ENCODE peak calls at places on chromosome 13, in eight cellular contexts. P is right atrium auricular region, N is tibial artery, B is psoas muscle, A is heart right ventricle, Q is keratinocyte, H is ovary, D is vagina. S is an unnamed sample.

GRCh38 chr13:101979825-101980224 is 422.0 kb downstream of the FGF14 start:
- DNase-seq in B (no peak), D (no peak), H (no peak), P (no peak), Q (no peak), N (no peak), A (no peak), S (no peak)

GRCh38 chr13:19182536-19182935 is 912 bp upstream of the TUBA3C start:
- DNase-seq in H (no peak), N (no peak), A (no peak), Q (no peak), P (peak), B (no peak), D (no peak), S (peak)

GRCh38 chr13:112748947-112749346 is 59.1 kb downstream of the ATP11A start:
- DNase-seq in D (no peak), P (peak), B (peak), H (no peak), N (peak), A (no peak), Q (no peak), S (no peak)

GRCh38 chr13:20702945-20703784 is at the start of gene IL17D:
- DNase-seq in A (no peak), P (no peak), H (peak), B (peak), D (no peak), Q (no peak), N (no peak), S (no peak)

GRCh38 chr13:101703081-101703480 is 250.6 kb downstream of the ITGBL1 start:
- DNase-seq in D (no peak), A (no peak), Q (no peak), H (no peak), B (no peak), P (no peak), N (no peak), S (no peak)

GRCh38 chr13:97577026-97577425 is 143.1 kb downstream of the RAP2A start:
- DNase-seq in Q (no peak), H (no peak), B (no peak), D (no peak), A (no peak), N (no peak), P (no peak), S (no peak)

GRCh38 chr13:102141625-102142472 is 260.0 kb downstream of the FGF14 start:
- DNase-seq in N (no peak), H (no peak), P (no peak), Q (no peak), B (no peak), D (no peak), A (no peak), S (no peak)

GRCh38 chr13:104823071-104823470 is 1712.4 kb downstream of the EFNB2 start:
- DNase-seq in D (no peak), P (no peak), A (no peak), N (no peak), B (no peak), H (no peak), Q (no peak), S (no peak)

GRCh38 chr13:73966331-73966730 is 167.9 kb downstream of the KLF12 start:
- DNase-seq in A (peak), Q (no peak), P (no peak), B (no peak), D (no peak), H (no peak), N (no peak), S (no peak)

GRCh38 chr13:26050568-26051230 is 1.1 kb downstream of the SHISA2 start:
- DNase-seq in Q (no peak), P (no peak), H (no peak), D (peak), A (no peak), B (peak), N (no peak), S (no peak)

GRCh38 chr13:39602614-39603366 is at the start of gene LHFPL6:
- DNase-seq in B (peak), H (peak), D (no peak), Q (no peak), P (peak), N (peak), A (peak), S (peak)

GRCh38 chr13:113053376-113053775 is 52.2 kb upstream of the F7 start:
- DNase-seq in A (no peak), N (no peak), B (peak), H (peak), D (no peak), Q (no peak), P (no peak), S (no peak)

GRCh38 chr13:28451482-28452217 is 43.3 kb downstream of the FLT1 start:
- DNase-seq in P (no peak), H (no peak), N (peak), D (no peak), Q (no peak), A (no peak), B (peak), S (no peak)

GRCh38 chr13:45863716-45864590 is 12.4 kb upstream of the SIAH3 start:
- DNase-seq in P (no peak), B (no peak), H (no peak), Q (no peak), D (no peak), A (no peak), N (no peak), S (no peak)

GRCh38 chr13:91154553-91154952 is 192.9 kb upstream of the MIR17HG start:
- DNase-seq in Q (no peak), H (no peak), B (no peak), D (no peak), N (no peak), P (no peak), A (no peak), S (no peak)

GRCh38 chr13:34030782-34031181 is 212.8 kb downstream of the RFC3 start:
- DNase-seq in N (no peak), Q (no peak), D (no peak), B (no peak), P (no peak), H (no peak), A (no peak), S (no peak)

GRCh38 chr13:111629457-111629856 is 309.0 kb downstream of the TEX29 start:
- DNase-seq in N (no peak), B (no peak), D (peak), H (no peak), A (no peak), P (peak), Q (no peak), S (no peak)

GRCh38 chr13:91450913-91451312 is 52.5 kb downstream of the GPC5 start:
- DNase-seq in Q (no peak), B (no peak), A (no peak), D (no peak), H (no peak), N (no peak), P (no peak), S (no peak)

DNA sequence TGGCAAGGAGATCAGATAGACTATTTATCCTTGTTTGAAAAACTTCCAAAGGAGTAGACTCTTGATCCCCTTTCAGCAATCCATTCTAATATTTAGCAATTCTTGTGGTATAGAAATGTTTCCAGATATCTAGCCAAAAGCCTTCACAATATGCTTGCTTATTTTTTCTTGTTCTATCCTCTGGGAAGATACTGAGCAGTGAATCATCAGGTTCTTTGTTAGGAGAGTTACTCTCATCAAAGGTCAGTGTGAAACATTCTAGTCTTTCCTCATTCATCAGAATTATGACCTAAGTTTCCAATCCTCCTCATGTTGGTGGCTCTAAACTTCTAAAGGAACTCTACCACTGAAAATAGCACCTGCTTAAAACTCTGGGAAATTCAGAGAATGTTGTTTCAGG is 3.9 kb downstream of the GPC6 start:
- DNase-seq in H (no peak), Q (no peak), P (no peak), B (no peak), N (no peak), D (no peak), A (no peak), S (no peak)
- H3K4me3 ChIP-seq in H (no peak), Q (no peak), P (no peak), B (no peak), N (no peak), D (no peak), A (no peak), S (peak)

GRCh38 chr13:110616103-110617101 is 1.1 kb downstream of the NAXD start:
- DNase-seq in H (no peak), Q (no peak), B (peak), N (peak), A (no peak), D (no peak), P (no peak), S (peak)
- H3K27ac ChIP-seq in H (peak), Q (peak), B (peak), N (peak), A (peak), D (peak), P (peak), S (peak)

GRCh38 chr13:44243198-44243852 is 130.3 kb upstream of the SERP2 start:
- DNase-seq in A (peak), B (peak), H (no peak), N (no peak), P (peak), D (no peak), Q (peak), S (no peak)
- TF ChIP-seq CTCF in A (peak), B (peak), H (no peak), N (no peak), P (no peak), D (peak), Q (peak), S (no peak)

GRCh38 chr13:105846923-105847322 is 688.5 kb downstream of the EFNB2 start:
- DNase-seq in B (no peak), P (no peak), D (no peak), A (no peak), N (no peak), Q (no peak), H (no peak), S (no peak)

GRCh38 chr13:105848494-105848893 is 687.0 kb downstream of the EFNB2 start:
- DNase-seq in N (no peak), H (no peak), P (no peak), A (no peak), D (no peak), B (no peak), Q (peak), S (no peak)

DNA sequence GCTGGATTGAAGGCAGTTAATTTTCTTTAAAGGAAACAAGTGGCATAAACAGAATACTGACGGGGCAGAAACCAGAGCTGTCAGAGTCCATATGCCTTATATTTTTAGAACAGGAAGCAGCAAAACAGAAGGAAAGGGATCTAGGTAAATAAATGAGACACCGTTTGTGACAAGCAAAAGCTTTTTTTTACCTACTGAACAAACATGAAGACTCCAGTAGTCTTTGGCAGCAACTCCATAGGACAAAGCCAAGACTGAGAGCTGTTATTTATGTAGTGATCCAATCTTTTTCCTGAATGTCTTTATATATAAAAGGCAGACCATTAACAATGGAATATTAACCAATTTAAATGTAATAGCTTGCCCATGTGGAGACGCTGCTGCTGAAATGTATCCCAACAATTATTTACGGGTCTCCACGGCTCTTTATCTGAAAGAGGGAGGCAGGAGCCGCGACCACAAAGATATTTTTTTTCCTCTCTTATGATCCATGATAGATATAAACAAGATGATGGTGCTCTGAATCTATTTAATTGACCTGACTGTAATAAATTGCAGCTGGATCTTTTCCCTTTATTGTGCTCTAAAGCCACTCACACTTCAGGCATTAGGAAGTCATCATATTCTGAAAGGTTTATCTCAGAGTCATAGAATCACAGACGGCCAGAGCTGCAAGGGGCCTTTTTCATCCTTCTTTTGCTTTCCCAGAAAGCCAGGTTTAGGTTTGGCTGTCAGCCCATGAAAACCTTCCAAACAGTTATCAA is 687.7 kb downstream of the EFNB2 start:
- DNase-seq in B (no peak), Q (no peak), H (no peak), N (no peak), D (no peak), A (no peak), P (no peak), S (no peak)
- H3K4me3 ChIP-seq in B (no peak), Q (no peak), H (no peak), N (no peak), D (no peak), A (no peak), P (no peak), S (no peak)

GRCh38 chr13:42040730-42041016 is 7.8 kb upstream of the DGKH start:
- DNase-seq in B (no peak), N (no peak), Q (no peak), D (no peak), P (no peak), H (no peak), A (no peak), S (no peak)
- H3K27ac ChIP-seq in B (peak), N (peak), Q (peak), D (peak), P (peak), H (peak), A (peak), S (peak)

S was measured in coronary artery.